ENCODE peak calls at places on chromosome 20, in seven cellular contexts. One of them, this sample, is unnamed.
A peak's percentile ranks its signal among the peaks of the same experiment; 100 is the strongest.

GRCh38 chr20:45020236-45020886 is 54.0 kb downstream of the STK4 start:
- DNase-seq in transverse colon: peak; percentile 31
- DNase-seq in GOT3: no peak
- DNase-seq in NCI-H1105 treated with DMSO at 0.1 percent for 48 hours: no peak
- DNase-seq in activated CD8-positive, alpha-beta memory T cell treated with anti-CD3 and anti-CD28 coated beads for 4 hours: no peak
- DNase-seq in Jurkat, Clone E6-1: no peak
- DNase-seq in posterior vena cava: no peak
- DNase-seq in this sample: no peak

GRCh38 chr20:32512047-32512385 is 73.1 kb downstream of the NOL4L start:
- DNase-seq in transverse colon: no peak
- DNase-seq in GOT3: no peak
- DNase-seq in NCI-H1105 treated with DMSO at 0.1 percent for 48 hours: no peak
- DNase-seq in activated CD8-positive, alpha-beta memory T cell treated with anti-CD3 and anti-CD28 coated beads for 4 hours: no peak
- DNase-seq in Jurkat, Clone E6-1: peak; percentile 74
- DNase-seq in posterior vena cava: peak; percentile 10
- DNase-seq in this sample: no peak

GRCh38 chr20:6886065-6886729 is 118.7 kb downstream of the BMP2 start:
- DNase-seq in transverse colon: no peak
- DNase-seq in GOT3: no peak
- DNase-seq in NCI-H1105 treated with DMSO at 0.1 percent for 48 hours: peak; percentile 42
- DNase-seq in activated CD8-positive, alpha-beta memory T cell treated with anti-CD3 and anti-CD28 coated beads for 4 hours: no peak
- DNase-seq in Jurkat, Clone E6-1: no peak
- DNase-seq in posterior vena cava: no peak
- DNase-seq in this sample: no peak

GRCh38 chr20:62159835-62160234 is 16.3 kb downstream of the SS18L1 start:
- DNase-seq in transverse colon: no peak
- DNase-seq in GOT3: no peak
- DNase-seq in NCI-H1105 treated with DMSO at 0.1 percent for 48 hours: no peak
- DNase-seq in activated CD8-positive, alpha-beta memory T cell treated with anti-CD3 and anti-CD28 coated beads for 4 hours: peak; percentile 23
- DNase-seq in Jurkat, Clone E6-1: no peak
- DNase-seq in posterior vena cava: no peak
- DNase-seq in this sample: no peak

GRCh38 chr20:48769111-48769879 is 58.5 kb downstream of the PREX1 start:
- DNase-seq in transverse colon: no peak
- DNase-seq in GOT3: no peak
- DNase-seq in NCI-H1105 treated with DMSO at 0.1 percent for 48 hours: no peak
- DNase-seq in activated CD8-positive, alpha-beta memory T cell treated with anti-CD3 and anti-CD28 coated beads for 4 hours: peak; percentile 88
- DNase-seq in Jurkat, Clone E6-1: peak; percentile 28
- DNase-seq in posterior vena cava: peak; percentile 73
- DNase-seq in this sample: no peak

GRCh38 chr20:10848810-10849370 is 175.1 kb upstream of the JAG1 start:
- DNase-seq in transverse colon: peak; percentile 45
- DNase-seq in GOT3: no peak
- DNase-seq in NCI-H1105 treated with DMSO at 0.1 percent for 48 hours: no peak
- DNase-seq in activated CD8-positive, alpha-beta memory T cell treated with anti-CD3 and anti-CD28 coated beads for 4 hours: no peak
- DNase-seq in Jurkat, Clone E6-1: no peak
- DNase-seq in posterior vena cava: no peak
- DNase-seq in this sample: no peak

GRCh38 chr20:63736893-63737689 is 627 bp downstream of the LIME1 start:
- DNase-seq in transverse colon: peak; percentile 54
- DNase-seq in GOT3: no peak
- DNase-seq in NCI-H1105 treated with DMSO at 0.1 percent for 48 hours: peak; percentile 31
- DNase-seq in activated CD8-positive, alpha-beta memory T cell treated with anti-CD3 and anti-CD28 coated beads for 4 hours: no peak
- DNase-seq in Jurkat, Clone E6-1: no peak
- DNase-seq in posterior vena cava: no peak
- DNase-seq in this sample: no peak

GRCh38 chr20:53872081-53872541 is 198.3 kb downstream of the BCAS1 start:
- DNase-seq in transverse colon: no peak
- DNase-seq in GOT3: no peak
- DNase-seq in NCI-H1105 treated with DMSO at 0.1 percent for 48 hours: no peak
- DNase-seq in activated CD8-positive, alpha-beta memory T cell treated with anti-CD3 and anti-CD28 coated beads for 4 hours: no peak
- DNase-seq in Jurkat, Clone E6-1: no peak
- DNase-seq in posterior vena cava: no peak
- DNase-seq in this sample: no peak

GRCh38 chr20:25084616-25085187 is 2.8 kb upstream of the VSX1 start:
- DNase-seq in transverse colon: no peak
- DNase-seq in GOT3: no peak
- DNase-seq in NCI-H1105 treated with DMSO at 0.1 percent for 48 hours: no peak
- DNase-seq in activated CD8-positive, alpha-beta memory T cell treated with anti-CD3 and anti-CD28 coated beads for 4 hours: no peak
- DNase-seq in Jurkat, Clone E6-1: no peak
- DNase-seq in posterior vena cava: peak; percentile 66
- DNase-seq in this sample: peak; percentile 76

GRCh38 chr20:48774696-48775095 is 53.1 kb downstream of the PREX1 start:
- DNase-seq in transverse colon: no peak
- DNase-seq in GOT3: no peak
- DNase-seq in NCI-H1105 treated with DMSO at 0.1 percent for 48 hours: no peak
- DNase-seq in activated CD8-positive, alpha-beta memory T cell treated with anti-CD3 and anti-CD28 coated beads for 4 hours: no peak
- DNase-seq in Jurkat, Clone E6-1: no peak
- DNase-seq in posterior vena cava: peak; percentile 63
- DNase-seq in this sample: no peak

GRCh38 chr20:48189177-48189576 is 403.9 kb upstream of the SULF2 start:
- DNase-seq in transverse colon: no peak
- DNase-seq in GOT3: no peak
- DNase-seq in NCI-H1105 treated with DMSO at 0.1 percent for 48 hours: peak; percentile 27
- DNase-seq in activated CD8-positive, alpha-beta memory T cell treated with anti-CD3 and anti-CD28 coated beads for 4 hours: no peak
- DNase-seq in Jurkat, Clone E6-1: peak; percentile 7
- DNase-seq in posterior vena cava: peak; percentile 11
- DNase-seq in this sample: no peak

This sample was measured in osteocyte.